ENCODE peak calls at places on chromosomes 11 and 22, in six cellular contexts. X is Peyer's patch; A is colonic mucosa; M is uterus; F is CD4-positive, CD25-positive, alpha-beta regulatory T cell; G is CD8-positive, alpha-beta memory T cell. K is an unnamed sample. For H3K9me3 and H3K36me3, the result is how much of the 10 kb centered on the place peaks cover.

GRCh38 chr11:43614214-43614613 is 66.3 kb upstream of the HSD17B12 start:
- DNase-seq in F (no peak), X (no peak), G (no peak), M (no peak), A (no peak), K (no peak)

GRCh38 chr22:26143801-26144325 is 25.4 kb upstream of the SEZ6L start:
- DNase-seq in G (no peak), X (no peak), F (no peak), M (no peak), A (no peak), K (no peak)

GRCh38 chr11:114564836-114565235 is 5.2 kb upstream of the NXPE1 start:
- DNase-seq in F (no peak), M (no peak), A (no peak), X (no peak), G (no peak), K (no peak)

GRCh38 chr11:133693110-133693509 is 152.2 kb downstream of the SPATA19 start:
- DNase-seq in A (no peak), X (no peak), M (no peak), G (no peak), F (no peak), K (no peak)

GRCh38 chr11:35036642-35037041 is 102.3 kb upstream of the CD44 start:
- DNase-seq in F (no peak), M (no peak), X (no peak), A (no peak), G (no peak), K (no peak)

GRCh38 chr22:24247564-24248344 is 2.9 kb upstream of the GGT5 start:
- DNase-seq in X (peak), A (peak), G (peak), F (peak), M (peak), K (peak)

GRCh38 chr11:118202599-118203422 is 22.0 kb downstream of the JAML start:
- DNase-seq in F (peak), G (peak), A (peak), M (no peak), X (peak), K (no peak)

GRCh38 chr11:90318651-90319050 is 95.8 kb upstream of the CHORDC1 start:
- DNase-seq in F (no peak), M (no peak), G (no peak), X (no peak), A (no peak), K (no peak)

GRCh38 chr11:9550209-9550628 is 23.3 kb upstream of the WEE1 start:
- DNase-seq in X (no peak), G (no peak), A (no peak), M (no peak), F (no peak), K (peak)

GRCh38 chr22:30205281-30206115 is 41.1 kb downstream of the LIF start:
- DNase-seq in A (no peak), M (peak), G (no peak), F (no peak), X (no peak), K (no peak)

GRCh38 chr11:43644626-43645299 is 35.8 kb upstream of the HSD17B12 start:
- DNase-seq in F (no peak), X (no peak), A (no peak), M (no peak), G (no peak), K (no peak)

GRCh38 chr11:117560786-117561530 is 233.3 kb downstream of the CEP164 start:
- DNase-seq in G (no peak), M (no peak), X (no peak), F (no peak), A (no peak), K (no peak)

GRCh38 chr22:17115311-17115710 is 5.8 kb downstream of the TMEM121B start:
- DNase-seq in A (no peak), X (no peak), G (no peak), M (no peak), F (no peak), K (no peak)

GRCh38 chr22:32985899-32986772 is 72.0 kb downstream of the SYN3 start:
- DNase-seq in X (peak), F (peak), M (peak), A (peak), G (peak), K (peak)

DNA sequence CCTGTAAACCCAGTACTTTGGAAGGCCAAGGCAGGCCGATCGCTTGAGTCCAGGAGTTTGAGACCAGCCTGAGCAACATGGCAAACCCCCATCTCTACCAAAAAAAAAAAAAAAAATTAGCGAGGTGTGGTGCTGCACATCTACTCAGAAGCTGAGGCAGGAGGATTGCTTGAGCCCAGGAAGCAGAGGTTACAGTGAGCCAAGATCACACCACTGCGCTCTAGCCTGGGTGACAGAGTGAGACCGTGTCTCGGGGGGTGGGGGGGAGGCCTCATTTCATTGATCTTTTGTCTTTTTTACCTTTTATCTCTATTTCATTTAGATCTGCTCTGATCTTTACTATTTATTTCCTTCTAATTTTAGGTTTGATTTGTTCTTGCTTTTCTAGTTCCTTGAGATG is 51.8 kb downstream of the KCNQ1OT1 start:
- DNase-seq in F (no peak), A (no peak), X (no peak), M (no peak), G (no peak), K (no peak)
- H3K9me3 ChIP-seq in F (half or more), A (under half), X (under half), M (under half), G (under half), K (under half)

DNA sequence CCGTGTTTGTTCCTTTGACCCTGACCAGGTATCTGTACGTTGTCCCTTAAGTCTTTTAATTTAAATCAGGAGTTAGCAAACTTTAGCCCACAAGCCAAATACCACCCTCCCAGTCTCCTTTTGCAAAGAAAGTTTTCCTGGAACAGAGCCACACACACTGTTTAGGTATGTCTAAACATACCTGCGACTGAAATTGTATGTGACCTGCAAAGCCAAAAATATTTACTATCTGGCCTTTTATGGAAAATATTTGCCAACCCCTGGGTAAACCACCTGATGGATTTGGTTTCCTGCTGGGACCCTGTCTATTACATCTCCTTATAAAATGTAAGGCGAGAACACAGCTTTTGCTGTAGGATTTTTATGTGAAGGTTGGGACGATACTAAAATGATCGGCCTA is 20.2 kb upstream of the RCN1 start:
- DNase-seq in G (no peak), F (no peak), M (no peak), X (no peak), A (no peak), K (no peak)
- H3K36me3 ChIP-seq in G (under half), F (under half), M (under half), X (under half), A (under half), K (under half)

GRCh38 chr11:72125956-72126355 is 9.6 kb upstream of the FOLR3 start:
- DNase-seq in G (no peak), X (no peak), M (no peak), F (no peak), A (no peak), K (no peak)
- H3K9me3 ChIP-seq in G (under half), X (under half), M (under half), F (under half), A (under half), K (under half)

GRCh38 chr11:67126986-67127385 is 7.9 kb downstream of the KDM2A start:
- DNase-seq in F (no peak), A (no peak), M (no peak), G (no peak), X (no peak), K (no peak)
- H3K36me3 ChIP-seq in F (under half), A (under half), M (under half), G (under half), X (under half), K (under half)